ENCODE peak calls at places on chromosomes 3 and 15, in six cellular contexts. N is esophagus muscularis mucosa, F is colonic mucosa, J is thoracic aorta, H is PC-9, O is pancreas. I is an unnamed sample.

GRCh38 chr3:72973031-72973723 is 23.4 kb upstream of the PPP4R2 start:
- DNase-seq in N (no peak), F (peak; percentile 88), J (no peak), H (no peak), O (peak; percentile 46), I (no peak)

GRCh38 chr3:277873-278272 is 81.3 kb downstream of the CHL1 start:
- DNase-seq in N (no peak), F (no peak), J (no peak), H (no peak), O (no peak), I (no peak)

GRCh38 chr15:63255485-63255990 is 21.9 kb upstream of the APH1B start:
- DNase-seq in N (no peak), F (no peak), J (no peak), H (no peak), O (no peak), I (no peak)

GRCh38 chr15:83846847-83847246 is 192.9 kb downstream of the ADAMTSL3 start:
- DNase-seq in N (no peak), F (no peak), J (no peak), H (no peak), O (no peak), I (no peak)

GRCh38 chr15:41877631-41878354 is 16.1 kb downstream of the SPTBN5 start:
- DNase-seq in N (no peak), F (no peak), J (no peak), H (no peak), O (no peak), I (no peak)

GRCh38 chr15:96565266-96565665 is 234.8 kb downstream of the NR2F2 start:
- DNase-seq in N (no peak), F (no peak), J (no peak), H (no peak), O (no peak), I (no peak)

GRCh38 chr3:174329321-174329720 is 529.8 kb upstream of the NAALADL2 start:
- DNase-seq in N (no peak), F (no peak), J (no peak), H (no peak), O (no peak), I (no peak)

GRCh38 chr3:125156491-125156890 is 56.1 kb downstream of the SLC12A8 start:
- DNase-seq in N (no peak), F (no peak), J (no peak), H (no peak), O (no peak), I (no peak)

GRCh38 chr3:9901967-9902366 is 681 bp upstream of the IL17RE start:
- DNase-seq in N (no peak), F (no peak), J (no peak), H (no peak), O (no peak), I (no peak)

GRCh38 chr3:12796171-12797123 is at the start of gene CAND2:
- DNase-seq in N (no peak), F (peak; percentile 35), J (peak; percentile 43), H (no peak), O (peak; percentile 61), I (no peak)

GRCh38 chr3:185401319-185401955 is 38.5 kb downstream of the MAP3K13 start:
- DNase-seq in N (peak; percentile 50), F (no peak), J (no peak), H (no peak), O (no peak), I (no peak)

GRCh38 chr15:99105516-99106341 is 849 bp downstream of the SYNM start:
- DNase-seq in N (no peak), F (peak; percentile 39), J (no peak), H (no peak), O (peak; percentile 46), I (no peak)

GRCh38 chr3:10189557-10190374 is 25.0 kb downstream of the IRAK2 start:
- DNase-seq in N (peak; percentile 97), F (peak; percentile 81), J (peak; percentile 92), H (peak; percentile 77), O (peak; percentile 68), I (peak; percentile 78)

GRCh38 chr15:33125883-33126535 is 68.5 kb downstream of the FMN1 start:
- DNase-seq in N (no peak), F (no peak), J (no peak), H (no peak), O (no peak), I (no peak)

GRCh38 chr3:186068243-186068552 is 40.7 kb downstream of the ETV5 start:
- DNase-seq in N (no peak), F (no peak), J (no peak), H (no peak), O (no peak), I (no peak)

GRCh38 chr3:119555929-119556328 is 3.5 kb downstream of the CD80 start:
- DNase-seq in N (no peak), F (no peak), J (no peak), H (no peak), O (no peak), I (no peak)

GRCh38 chr3:22542311-22542710 is 660.8 kb upstream of the UBE2E2 start:
- DNase-seq in N (no peak), F (no peak), J (no peak), H (peak; percentile 37), O (no peak), I (no peak)

GRCh38 chr3:84965141-84965540 is 6.4 kb downstream of the CADM2 start:
- DNase-seq in N (no peak), F (no peak), J (no peak), H (no peak), O (no peak), I (no peak)

GRCh38 chr3:184751204-184751809 is 39.4 kb upstream of the MAGEF1 start:
- DNase-seq in N (no peak), F (no peak), J (no peak), H (no peak), O (no peak), I (no peak)

GRCh38 chr3:171088984-171089754 is 62.6 kb upstream of the SLC2A2 start:
- DNase-seq in N (no peak), F (no peak), J (no peak), H (peak; percentile 77), O (no peak), I (no peak)

GRCh38 chr3:58502832-58503231 is 10.9 kb downstream of the KCTD6 start:
- DNase-seq in N (no peak), F (no peak), J (no peak), H (no peak), O (no peak), I (no peak)

GRCh38 chr3:15102833-15103232 is 3.9 kb upstream of the RBSN start:
- DNase-seq in N (no peak), F (peak; percentile 51), J (no peak), H (no peak), O (no peak), I (no peak)

GRCh38 chr3:195041871-195042740 is 228.9 kb downstream of the XXYLT1 start:
- DNase-seq in N (no peak), F (no peak), J (no peak), H (peak; percentile 10), O (no peak), I (no peak)

DNA sequence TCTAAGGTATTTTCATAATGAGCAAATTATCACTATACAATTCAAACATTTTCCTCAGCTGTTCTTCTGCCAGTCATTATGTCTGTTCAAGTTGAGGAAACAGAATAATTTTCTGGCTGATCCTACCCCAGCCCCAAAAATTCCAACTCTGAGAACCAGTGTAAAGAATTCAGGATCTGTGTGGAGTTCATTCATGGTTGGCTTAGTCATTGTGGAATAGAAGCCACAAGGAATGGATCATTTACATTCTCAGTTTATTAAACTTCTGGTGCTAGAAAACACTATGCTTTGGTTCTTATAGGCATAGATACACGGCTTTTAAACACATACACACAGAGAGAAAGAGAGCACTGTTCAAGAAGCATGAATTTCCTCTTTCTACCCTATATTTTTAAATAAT is 134.6 kb downstream of the CMSS1 start:
- DNase-seq in N (no peak), F (no peak), J (no peak), H (no peak), O (no peak), I (no peak)
- H3K4me1 ChIP-seq in N (peaks cover 15% of the 10 kb centered on the region), F (peaks cover 5% of the 10 kb centered on the region), J (peaks cover 12% of the 10 kb centered on the region), H (no peaks in the 10 kb centered on the region), O (peaks cover 56% of the 10 kb centered on the region), I (peaks cover 1% of the 10 kb centered on the region)

GRCh38 chr3:123330441-123330991 is 118.4 kb downstream of the ADCY5 start:
- DNase-seq in N (no peak), F (no peak), J (no peak), H (no peak), O (no peak), I (no peak)

GRCh38 chr3:123332124-123332641 is 116.7 kb downstream of the ADCY5 start:
- DNase-seq in N (no peak), F (no peak), J (no peak), H (no peak), O (no peak), I (no peak)

GRCh38 chr3:123331006-123331405 is 117.9 kb downstream of the ADCY5 start:
- DNase-seq in N (no peak), F (no peak), J (no peak), H (no peak), O (no peak), I (no peak)

GRCh38 chr3:123333401-123333800 is 115.5 kb downstream of the ADCY5 start:
- DNase-seq in N (no peak), F (no peak), J (no peak), H (no peak), O (peak; percentile 10), I (no peak)

DNA sequence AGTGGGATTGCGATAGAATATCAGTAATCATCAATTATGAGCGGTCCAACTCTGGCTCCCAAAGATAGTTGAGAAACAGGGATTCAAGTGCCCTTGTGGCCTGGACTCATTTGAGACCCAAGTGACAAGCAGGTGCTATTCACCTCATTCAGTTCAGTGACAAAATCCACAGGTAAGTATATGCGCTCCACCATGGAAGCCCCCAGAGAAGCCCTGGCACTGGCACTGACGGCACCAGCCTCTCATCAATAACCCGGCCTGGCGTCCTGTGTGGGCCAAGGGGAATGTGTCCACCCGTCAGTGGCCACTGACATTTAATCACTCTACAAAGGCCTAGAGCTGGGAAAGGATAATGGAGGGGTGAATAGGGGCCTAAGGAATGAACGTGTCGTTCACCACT is 117.2 kb downstream of the ADCY5 start:
- DNase-seq in N (no peak), F (no peak), J (no peak), H (no peak), O (no peak), I (no peak)
- H3K4me1 ChIP-seq in N (peaks cover 64% of the 10 kb centered on the region), F (no peaks in the 10 kb centered on the region), J (peaks cover 23% of the 10 kb centered on the region), H (no peaks in the 10 kb centered on the region), O (peaks cover 16% of the 10 kb centered on the region), I (peaks cover 7% of the 10 kb centered on the region)

GRCh38 chr15:60381148-60381788 is 16.5 kb downstream of the ANXA2 start:
- DNase-seq in N (no peak), F (no peak), J (no peak), H (peak; percentile 59), O (no peak), I (no peak)
- H3K4me1 ChIP-seq in N (peaks cover 22% of the 10 kb centered on the region), F (no peaks in the 10 kb centered on the region), J (peaks cover 51% of the 10 kb centered on the region), H (peaks cover 24% of the 10 kb centered on the region), O (peaks cover 3% of the 10 kb centered on the region), I (peaks cover 2% of the 10 kb centered on the region)

DNA sequence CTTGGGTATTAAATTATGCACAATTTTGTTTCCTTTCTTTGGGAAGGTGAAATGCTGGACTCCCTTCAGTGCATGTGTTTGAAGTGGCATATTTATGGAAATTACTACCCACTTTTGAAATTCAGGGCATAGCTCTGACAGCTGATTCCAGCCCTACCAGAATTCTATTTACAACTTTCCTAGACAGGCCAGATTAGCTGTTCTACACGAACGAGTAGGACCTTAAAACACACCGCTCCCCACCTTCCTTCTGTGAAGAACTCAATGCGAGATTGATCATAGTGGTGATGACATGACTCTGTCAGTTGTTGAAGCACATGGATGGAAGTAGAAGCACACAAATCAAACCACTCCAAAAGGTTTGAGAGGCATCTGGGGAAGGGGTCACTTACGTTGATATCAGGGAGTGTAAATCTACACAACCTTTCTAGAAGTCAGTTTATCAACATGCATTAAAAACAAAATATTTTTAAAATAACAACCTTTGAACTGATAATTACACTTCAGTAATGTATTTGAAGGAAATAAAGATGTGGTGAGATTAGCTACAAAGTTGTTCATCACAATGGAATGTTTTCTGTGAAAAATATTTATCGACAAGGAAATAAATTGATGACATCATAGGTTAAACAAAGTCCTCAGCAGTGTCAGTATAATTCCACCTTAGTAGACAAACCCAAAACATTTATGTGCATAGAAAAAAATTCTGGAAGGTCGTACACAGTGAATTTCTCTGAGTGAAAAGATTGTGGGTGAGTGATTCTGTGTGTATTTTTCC is 29.8 kb downstream of the RARB start:
- DNase-seq in N (no peak), F (no peak), J (no peak), H (peak; percentile 94), O (no peak), I (no peak)
- H3K4me1 ChIP-seq in N (peaks cover 56% of the 10 kb centered on the region), F (no peaks in the 10 kb centered on the region), J (peaks cover 33% of the 10 kb centered on the region), H (peaks cover 56% of the 10 kb centered on the region), O (peaks cover 19% of the 10 kb centered on the region), I (peaks cover 25% of the 10 kb centered on the region)